ENCODE peak calls at places on chromosome 6, in ten cellular contexts. B is fibroblast of lung; I is IMR-90; G is A549; J is CD8-positive, alpha-beta memory T cell; H is CD8-positive, alpha-beta T cell; Y is lung; Q is adrenal gland; V is tibial nerve; M is upper lobe of right lung. Z is an unnamed sample.

GRCh38 chr6:15363523-15364400 is 117.9 kb downstream of the JARID2 start:
- DNase-seq in B (no peak), I (no peak), G (no peak), J (no peak), H (no peak), Y (no peak), Q (no peak), V (no peak), M (no peak), Z (no peak)

GRCh38 chr6:75213112-75213511 is 7.3 kb upstream of the COL12A1 start:
- DNase-seq in B (peak; percentile 45), I (no peak), G (no peak), J (no peak), H (no peak), Y (no peak), Q (no peak), V (no peak), M (no peak), Z (no peak)

GRCh38 chr6:3085074-3085473 is 16.8 kb downstream of the RIPK1 start:
- DNase-seq in B (no peak), I (peak; percentile 19), G (no peak), J (no peak), H (no peak), Y (no peak), Q (no peak), V (no peak), M (no peak), Z (no peak)

GRCh38 chr6:7919871-7920270 is 9.3 kb upstream of the TXNDC5 start:
- DNase-seq in B (peak; percentile 50), I (no peak), G (peak; percentile 34), J (no peak), H (no peak), Y (no peak), Q (peak; percentile 45), V (no peak), M (no peak), Z (no peak)

GRCh38 chr6:134589512-134589911 is 271.6 kb upstream of the SGK1 start:
- DNase-seq in B (peak; percentile 99), I (peak; percentile 100), G (peak; percentile 98), J (no peak), H (no peak), Y (no peak), Q (no peak), V (no peak), M (no peak), Z (no peak)

GRCh38 chr6:16338577-16339262 is 100.3 kb downstream of the GMPR start:
- DNase-seq in B (peak; percentile 100), I (peak; percentile 100), G (peak; percentile 58), J (no peak), H (no peak), Y (peak; percentile 49), Q (peak; percentile 82), V (peak; percentile 65), M (peak; percentile 68), Z (no peak)

GRCh38 chr6:165204807-165205545 is 104.4 kb downstream of the C6orf118 start:
- DNase-seq in B (no peak), I (no peak), G (no peak), J (no peak), H (no peak), Y (no peak), Q (no peak), V (no peak), M (no peak), Z (no peak)

GRCh38 chr6:142731611-142732010 is 213.4 kb downstream of the HIVEP2 start:
- DNase-seq in B (no peak), I (no peak), G (no peak), J (no peak), H (no peak), Y (no peak), Q (no peak), V (no peak), M (no peak), Z (no peak)

GRCh38 chr6:113290684-113291083 is 566.5 kb upstream of the MARCKS start:
- DNase-seq in B (no peak), I (no peak), G (no peak), J (no peak), H (no peak), Y (no peak), Q (no peak), V (no peak), M (no peak), Z (no peak)
- H3K4me1 ChIP-seq in B (no peaks in the 10 kb centered on the region), I (no peaks in the 10 kb centered on the region), G (no peaks in the 10 kb centered on the region), J (no peaks in the 10 kb centered on the region), H (no peaks in the 10 kb centered on the region), Y (no peaks in the 10 kb centered on the region), Q (no peaks in the 10 kb centered on the region), V (no peaks in the 10 kb centered on the region), M (no peaks in the 10 kb centered on the region), Z (no peaks in the 10 kb centered on the region)

GRCh38 chr6:85496009-85496579 is 46.2 kb downstream of the NT5E start:
- DNase-seq in B (no peak), I (no peak), G (no peak), J (no peak), H (no peak), Y (no peak), Q (no peak), V (no peak), M (no peak), Z (no peak)
- H3K27ac ChIP-seq in B (no peak overlapping the region), I (no peak overlapping the region), G (no peak overlapping the region), J (no peak overlapping the region), H (no peak overlapping the region), Y (no peak overlapping the region), Q (no peak overlapping the region), V (no peak overlapping the region), M (no peak overlapping the region), Z (no peak overlapping the region)

DNA sequence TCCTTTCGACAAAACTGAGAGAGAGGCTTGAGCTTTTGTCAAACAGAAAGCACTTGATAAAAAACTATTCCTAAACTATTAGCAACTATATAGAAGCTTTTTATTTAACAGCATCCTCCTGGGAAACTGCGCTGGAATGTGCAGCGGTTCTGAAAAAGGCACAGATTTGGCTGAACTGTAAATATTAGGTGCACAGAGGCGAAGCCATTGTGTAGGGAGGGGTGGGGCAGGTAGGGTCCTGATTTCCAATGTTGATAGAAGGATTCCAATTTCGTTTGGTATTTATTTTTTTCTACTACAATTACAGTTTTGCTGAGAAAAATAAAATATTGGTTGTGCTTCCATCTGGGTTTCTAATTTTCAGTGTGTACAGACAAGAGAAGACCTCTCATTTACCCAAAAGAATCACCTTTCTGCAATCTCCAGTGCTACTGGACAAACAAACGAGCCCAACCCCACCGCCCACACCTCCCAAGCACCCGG is 688 bp upstream of the SH3BGRL2 start:
- DNase-seq in B (no peak), I (no peak), G (no peak), J (no peak), H (no peak), Y (no peak), Q (no peak), V (no peak), M (no peak), Z (no peak)
- H3K4me3 ChIP-seq in B (peak overlapping the region; percentile 56), I (peak overlapping the region; percentile 78), G (peak overlapping the region; percentile 72), J (no peak overlapping the region), H (peak overlapping the region; percentile 57), Y (peak overlapping the region; percentile 80), Q (no peak overlapping the region), V (peak overlapping the region; percentile 52), M (peak overlapping the region; percentile 73), Z (peak overlapping the region; percentile 51)

DNA sequence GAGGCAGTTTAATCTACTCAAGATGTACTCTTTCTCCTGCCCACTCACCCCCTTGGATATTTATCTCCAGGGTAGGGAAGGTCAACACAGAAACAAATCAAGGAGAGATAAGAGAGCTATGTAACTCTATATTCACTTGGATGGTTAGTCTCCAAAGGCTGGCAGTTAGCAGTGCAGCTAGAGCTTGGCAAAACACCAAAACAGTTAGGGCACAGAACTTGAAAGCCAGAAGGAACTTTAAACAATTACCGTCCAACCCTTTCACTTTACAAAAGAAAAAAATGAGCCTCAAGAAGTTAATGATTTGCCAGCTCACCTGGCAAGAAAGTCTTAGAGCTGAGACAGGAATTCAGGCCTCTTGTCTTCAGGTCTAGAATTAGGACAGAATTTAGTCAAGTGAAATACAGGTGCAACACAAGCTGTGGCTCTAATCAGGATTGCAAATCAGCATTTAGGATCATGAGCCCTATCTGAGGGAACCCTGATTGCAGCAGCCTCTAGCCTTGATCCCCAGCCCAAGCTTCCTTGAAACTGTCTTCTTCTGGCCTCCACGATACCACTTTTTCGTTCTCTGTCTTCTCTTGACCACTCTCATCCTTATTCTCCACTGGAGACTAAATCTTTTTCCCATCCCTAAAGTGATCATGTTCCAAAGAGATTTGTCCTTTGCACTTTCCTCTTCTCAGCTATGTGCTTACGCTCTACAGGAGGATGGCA is 14.9 kb downstream of the NEDD9 start:
- DNase-seq in B (no peak), I (no peak), G (peak; percentile 74), J (no peak), H (no peak), Y (peak; percentile 67), Q (peak; percentile 27), V (no peak), M (no peak), Z (no peak)
- H3K4me1 ChIP-seq in B (peaks cover 20% of the 10 kb centered on the region), I (peaks cover 15% of the 10 kb centered on the region), G (peaks cover 100% of the 10 kb centered on the region), J (peaks cover 6% of the 10 kb centered on the region), H (no peaks in the 10 kb centered on the region), Y (peaks cover 54% of the 10 kb centered on the region), Q (peaks cover 30% of the 10 kb centered on the region), V (peaks cover 52% of the 10 kb centered on the region), M (peaks cover 100% of the 10 kb centered on the region), Z (peaks cover 5% of the 10 kb centered on the region)

GRCh38 chr6:117409863-117410262 is 15.9 kb downstream of the ROS1 start:
- DNase-seq in B (no peak), I (no peak), G (no peak), J (no peak), H (no peak), Y (no peak), Q (no peak), V (no peak), M (no peak), Z (no peak)

GRCh38 chr6:117411474-117411873 is 14.3 kb downstream of the ROS1 start:
- DNase-seq in B (no peak), I (no peak), G (no peak), J (no peak), H (no peak), Y (no peak), Q (no peak), V (no peak), M (no peak), Z (no peak)

GRCh38 chr6:117418320-117418719 is 7.4 kb downstream of the ROS1 start:
- DNase-seq in B (no peak), I (no peak), G (no peak), J (no peak), H (no peak), Y (no peak), Q (no peak), V (no peak), M (no peak), Z (no peak)

GRCh38 chr6:117417851-117418250 is 7.9 kb downstream of the ROS1 start:
- DNase-seq in B (peak; percentile 51), I (peak; percentile 7), G (no peak), J (no peak), H (no peak), Y (no peak), Q (no peak), V (no peak), M (no peak), Z (no peak)

GRCh38 chr6:117414770-117415169 is 11.0 kb downstream of the ROS1 start:
- DNase-seq in B (peak; percentile 82), I (no peak), G (peak; percentile 26), J (no peak), H (no peak), Y (no peak), Q (no peak), V (no peak), M (no peak), Z (no peak)
- H3K27ac ChIP-seq in B (no peak overlapping the region), I (no peak overlapping the region), G (peak overlapping the region; percentile 49), J (no peak overlapping the region), H (no peak overlapping the region), Y (no peak overlapping the region), Q (no peak overlapping the region), V (no peak overlapping the region), M (no peak overlapping the region), Z (no peak overlapping the region)

GRCh38 chr6:138258991-138259390 is 40.7 kb upstream of the PBOV1 start:
- DNase-seq in B (no peak), I (no peak), G (no peak), J (no peak), H (no peak), Y (no peak), Q (no peak), V (no peak), M (no peak), Z (no peak)
- H3K4me3 ChIP-seq in B (no peak overlapping the region), I (no peak overlapping the region), G (no peak overlapping the region), J (no peak overlapping the region), H (no peak overlapping the region), Y (no peak overlapping the region), Q (no peak overlapping the region), V (no peak overlapping the region), M (no peak overlapping the region), Z (no peak overlapping the region)

Z was measured in naive thymus-derived CD4-positive, alpha-beta T cell.